ENCODE peak calls at places on chromosomes 16 and 17, in nine cellular contexts. One of them, this sample, is unnamed. For H3K4me1, the result is how much of the 10 kb centered on the place peaks cover.

GRCh38 chr16:58187657-58188430 is 10.1 kb downstream of the CSNK2A2 start:
- DNase-seq in OCI-LY7: no peak
- DNase-seq in Panc1: no peak
- DNase-seq in Karpas-422: no peak
- DNase-seq in aorta: no peak
- DNase-seq in cardiac muscle cell: no peak
- DNase-seq in colonic mucosa: no peak
- DNase-seq in IMR-90: no peak
- DNase-seq in CD4-positive, CD25-positive, alpha-beta regulatory T cell: no peak
- DNase-seq in this sample: no peak

GRCh38 chr16:87608400-87608985 is 6.2 kb downstream of the JPH3 start:
- DNase-seq in colonic mucosa: peak
- DNase-seq in cardiac muscle cell: peak
- DNase-seq in IMR-90: peak
- DNase-seq in Panc1: no peak
- DNase-seq in aorta: peak
- DNase-seq in OCI-LY7: peak
- DNase-seq in Karpas-422: peak
- DNase-seq in CD4-positive, CD25-positive, alpha-beta regulatory T cell: peak
- DNase-seq in this sample: peak

GRCh38 chr16:69929480-69929879 is 21.7 kb upstream of the CLEC18A start:
- DNase-seq in aorta: no peak
- DNase-seq in OCI-LY7: no peak
- DNase-seq in CD4-positive, CD25-positive, alpha-beta regulatory T cell: no peak
- DNase-seq in Karpas-422: no peak
- DNase-seq in Panc1: no peak
- DNase-seq in colonic mucosa: no peak
- DNase-seq in cardiac muscle cell: no peak
- DNase-seq in IMR-90: no peak
- DNase-seq in this sample: no peak

GRCh38 chr16:66131156-66131807 is 235.2 kb upstream of the CDH5 start:
- DNase-seq in CD4-positive, CD25-positive, alpha-beta regulatory T cell: no peak
- DNase-seq in IMR-90: peak
- DNase-seq in Karpas-422: no peak
- DNase-seq in cardiac muscle cell: peak
- DNase-seq in aorta: no peak
- DNase-seq in Panc1: no peak
- DNase-seq in colonic mucosa: no peak
- DNase-seq in OCI-LY7: no peak
- DNase-seq in this sample: peak

GRCh38 chr16:82761236-82761635 is 134.5 kb downstream of the CDH13 start:
- DNase-seq in aorta: peak
- DNase-seq in Panc1: no peak
- DNase-seq in cardiac muscle cell: peak
- DNase-seq in IMR-90: peak
- DNase-seq in OCI-LY7: no peak
- DNase-seq in Karpas-422: no peak
- DNase-seq in colonic mucosa: no peak
- DNase-seq in CD4-positive, CD25-positive, alpha-beta regulatory T cell: no peak
- DNase-seq in this sample: peak

GRCh38 chr17:6429266-6429665 is 5.7 kb downstream of the AIPL1 start:
- DNase-seq in OCI-LY7: no peak
- DNase-seq in Panc1: no peak
- DNase-seq in cardiac muscle cell: no peak
- DNase-seq in aorta: no peak
- DNase-seq in colonic mucosa: no peak
- DNase-seq in IMR-90: no peak
- DNase-seq in Karpas-422: no peak
- DNase-seq in CD4-positive, CD25-positive, alpha-beta regulatory T cell: no peak
- DNase-seq in this sample: no peak

GRCh38 chr17:1684307-1685189 is at the start of gene PRPF8:
- DNase-seq in aorta: peak
- DNase-seq in CD4-positive, CD25-positive, alpha-beta regulatory T cell: peak
- DNase-seq in OCI-LY7: peak
- DNase-seq in IMR-90: peak
- DNase-seq in Panc1: peak
- DNase-seq in colonic mucosa: peak
- DNase-seq in cardiac muscle cell: peak
- DNase-seq in Karpas-422: peak
- DNase-seq in this sample: peak

GRCh38 chr17:48457080-48457836 is 27.2 kb upstream of the SKAP1 start:
- DNase-seq in IMR-90: peak
- DNase-seq in cardiac muscle cell: peak
- DNase-seq in Panc1: no peak
- DNase-seq in OCI-LY7: peak
- DNase-seq in CD4-positive, CD25-positive, alpha-beta regulatory T cell: peak
- DNase-seq in Karpas-422: peak
- DNase-seq in aorta: peak
- DNase-seq in colonic mucosa: peak
- DNase-seq in this sample: peak

GRCh38 chr17:31452101-31452500 is 60.6 kb downstream of the RAB11FIP4 start:
- DNase-seq in OCI-LY7: no peak
- DNase-seq in CD4-positive, CD25-positive, alpha-beta regulatory T cell: no peak
- DNase-seq in colonic mucosa: no peak
- DNase-seq in cardiac muscle cell: no peak
- DNase-seq in IMR-90: peak
- DNase-seq in Panc1: no peak
- DNase-seq in aorta: no peak
- DNase-seq in Karpas-422: no peak
- DNase-seq in this sample: peak

GRCh38 chr16:70433456-70434103 is 5.3 kb downstream of the ST3GAL2 start:
- DNase-seq in aorta: peak
- DNase-seq in cardiac muscle cell: peak
- DNase-seq in IMR-90: peak
- DNase-seq in CD4-positive, CD25-positive, alpha-beta regulatory T cell: no peak
- DNase-seq in Karpas-422: no peak
- DNase-seq in OCI-LY7: peak
- DNase-seq in colonic mucosa: no peak
- DNase-seq in Panc1: no peak
- DNase-seq in this sample: peak

GRCh38 chr16:81693047-81693446 is 86.0 kb upstream of the PLCG2 start:
- DNase-seq in Panc1: no peak
- DNase-seq in CD4-positive, CD25-positive, alpha-beta regulatory T cell: no peak
- DNase-seq in cardiac muscle cell: no peak
- DNase-seq in colonic mucosa: no peak
- DNase-seq in aorta: no peak
- DNase-seq in IMR-90: peak
- DNase-seq in Karpas-422: no peak
- DNase-seq in OCI-LY7: no peak
- DNase-seq in this sample: no peak

GRCh38 chr17:42459256-42459982 is 741 bp downstream of the ATP6V0A1 start:
- DNase-seq in Karpas-422: peak
- DNase-seq in IMR-90: peak
- DNase-seq in CD4-positive, CD25-positive, alpha-beta regulatory T cell: peak
- DNase-seq in aorta: peak
- DNase-seq in OCI-LY7: peak
- DNase-seq in colonic mucosa: peak
- DNase-seq in Panc1: no peak
- DNase-seq in cardiac muscle cell: peak
- DNase-seq in this sample: peak

GRCh38 chr17:78107976-78108725 is 20.4 kb downstream of the TMC6 start:
- DNase-seq in cardiac muscle cell: no peak
- DNase-seq in Karpas-422: no peak
- DNase-seq in colonic mucosa: no peak
- DNase-seq in Panc1: no peak
- DNase-seq in aorta: peak
- DNase-seq in OCI-LY7: no peak
- DNase-seq in IMR-90: no peak
- DNase-seq in CD4-positive, CD25-positive, alpha-beta regulatory T cell: no peak
- DNase-seq in this sample: no peak

GRCh38 chr17:34728771-34729310 is 149.5 kb downstream of the TMEM132E start:
- DNase-seq in cardiac muscle cell: no peak
- DNase-seq in Karpas-422: no peak
- DNase-seq in aorta: no peak
- DNase-seq in Panc1: no peak
- DNase-seq in CD4-positive, CD25-positive, alpha-beta regulatory T cell: no peak
- DNase-seq in colonic mucosa: no peak
- DNase-seq in OCI-LY7: no peak
- DNase-seq in IMR-90: no peak
- DNase-seq in this sample: no peak

GRCh38 chr17:41583137-41584127 is 3.3 kb downstream of the KRT14 start:
- DNase-seq in Panc1: no peak
- DNase-seq in Karpas-422: no peak
- DNase-seq in IMR-90: no peak
- DNase-seq in OCI-LY7: no peak
- DNase-seq in CD4-positive, CD25-positive, alpha-beta regulatory T cell: no peak
- DNase-seq in aorta: no peak
- DNase-seq in colonic mucosa: peak
- DNase-seq in cardiac muscle cell: no peak
- DNase-seq in this sample: no peak

GRCh38 chr16:35559911-35560636 is 2100.7 kb downstream of the TP53TG3F start:
- DNase-seq in Panc1: no peak
- DNase-seq in cardiac muscle cell: no peak
- DNase-seq in OCI-LY7: no peak
- DNase-seq in Karpas-422: no peak
- DNase-seq in aorta: no peak
- DNase-seq in CD4-positive, CD25-positive, alpha-beta regulatory T cell: no peak
- DNase-seq in colonic mucosa: no peak
- DNase-seq in IMR-90: no peak
- DNase-seq in this sample: no peak

GRCh38 chr17:81551458-81552243 is 502 bp downstream of the FAAP100 start:
- DNase-seq in Panc1: no peak
- DNase-seq in cardiac muscle cell: no peak
- DNase-seq in IMR-90: peak
- DNase-seq in Karpas-422: peak
- DNase-seq in colonic mucosa: peak
- DNase-seq in aorta: no peak
- DNase-seq in OCI-LY7: peak
- DNase-seq in CD4-positive, CD25-positive, alpha-beta regulatory T cell: peak
- DNase-seq in this sample: peak

DNA sequence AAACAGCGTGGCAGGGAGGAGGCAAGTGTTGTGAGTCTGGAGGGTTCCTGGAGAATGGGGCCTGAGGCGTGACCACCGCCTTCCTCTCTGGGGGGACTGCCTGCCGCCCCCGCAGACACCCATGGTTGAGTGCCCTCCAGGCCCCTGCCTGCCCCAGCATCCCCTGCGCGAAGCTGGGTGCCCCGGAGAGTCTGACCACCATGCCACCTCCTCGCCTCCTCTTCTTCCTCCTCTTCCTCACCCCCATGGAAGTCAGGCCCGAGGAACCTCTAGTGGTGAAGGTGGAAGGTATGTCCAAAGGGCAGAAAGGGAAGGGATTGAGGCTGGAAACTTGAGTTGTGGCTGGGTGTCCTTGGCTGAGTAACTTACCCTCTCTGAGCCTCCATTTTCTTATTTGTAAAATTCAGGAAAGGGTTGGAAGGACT is at the start of gene CD19:
- DNase-seq in aorta: no peak
- DNase-seq in Panc1: no peak
- DNase-seq in colonic mucosa: no peak
- DNase-seq in Karpas-422: peak
- DNase-seq in IMR-90: no peak
- DNase-seq in cardiac muscle cell: no peak
- DNase-seq in OCI-LY7: peak
- DNase-seq in CD4-positive, CD25-positive, alpha-beta regulatory T cell: no peak
- DNase-seq in this sample: no peak
- H3K4me1 ChIP-seq in aorta: under half
- H3K4me1 ChIP-seq in Panc1: under half
- H3K4me1 ChIP-seq in colonic mucosa: under half
- H3K4me1 ChIP-seq in Karpas-422: under half
- H3K4me1 ChIP-seq in IMR-90: under half
- H3K4me1 ChIP-seq in cardiac muscle cell: under half
- H3K4me1 ChIP-seq in OCI-LY7: half or more
- H3K4me1 ChIP-seq in CD4-positive, CD25-positive, alpha-beta regulatory T cell: under half
- H3K4me1 ChIP-seq in this sample: under half

GRCh38 chr16:50719401-50720337 is 22.2 kb upstream of the CYLD start:
- DNase-seq in OCI-LY7: no peak
- DNase-seq in cardiac muscle cell: no peak
- DNase-seq in colonic mucosa: peak
- DNase-seq in aorta: no peak
- DNase-seq in CD4-positive, CD25-positive, alpha-beta regulatory T cell: no peak
- DNase-seq in Panc1: no peak
- DNase-seq in IMR-90: no peak
- DNase-seq in Karpas-422: no peak
- DNase-seq in this sample: no peak
- H3K4me3 ChIP-seq in OCI-LY7: no peak
- H3K4me3 ChIP-seq in cardiac muscle cell: no peak
- H3K4me3 ChIP-seq in colonic mucosa: peak
- H3K4me3 ChIP-seq in aorta: no peak
- H3K4me3 ChIP-seq in CD4-positive, CD25-positive, alpha-beta regulatory T cell: no peak
- H3K4me3 ChIP-seq in Panc1: no peak
- H3K4me3 ChIP-seq in IMR-90: no peak
- H3K4me3 ChIP-seq in Karpas-422: no peak
- H3K4me3 ChIP-seq in this sample: no peak

GRCh38 chr16:2513405-2514332 is at the start of gene ATP6V0C:
- DNase-seq in Karpas-422: peak
- DNase-seq in aorta: peak
- DNase-seq in OCI-LY7: peak
- DNase-seq in cardiac muscle cell: peak
- DNase-seq in colonic mucosa: peak
- DNase-seq in Panc1: no peak
- DNase-seq in IMR-90: peak
- DNase-seq in CD4-positive, CD25-positive, alpha-beta regulatory T cell: peak
- DNase-seq in this sample: peak

GRCh38 chr16:2515180-2515803 is 1.5 kb downstream of the ATP6V0C start:
- DNase-seq in cardiac muscle cell: no peak
- DNase-seq in CD4-positive, CD25-positive, alpha-beta regulatory T cell: no peak
- DNase-seq in aorta: peak
- DNase-seq in Karpas-422: no peak
- DNase-seq in OCI-LY7: no peak
- DNase-seq in colonic mucosa: peak
- DNase-seq in IMR-90: no peak
- DNase-seq in Panc1: no peak
- DNase-seq in this sample: peak

GRCh38 chr16:2512920-2513404 is 790 bp upstream of the ATP6V0C start:
- DNase-seq in aorta: peak
- DNase-seq in OCI-LY7: peak
- DNase-seq in colonic mucosa: no peak
- DNase-seq in CD4-positive, CD25-positive, alpha-beta regulatory T cell: peak
- DNase-seq in Panc1: no peak
- DNase-seq in IMR-90: no peak
- DNase-seq in cardiac muscle cell: no peak
- DNase-seq in Karpas-422: peak
- DNase-seq in this sample: no peak

GRCh38 chr16:2516391-2517240 is 2.9 kb downstream of the ATP6V0C start:
- DNase-seq in OCI-LY7: no peak
- DNase-seq in cardiac muscle cell: no peak
- DNase-seq in CD4-positive, CD25-positive, alpha-beta regulatory T cell: no peak
- DNase-seq in IMR-90: peak
- DNase-seq in colonic mucosa: no peak
- DNase-seq in aorta: peak
- DNase-seq in Karpas-422: no peak
- DNase-seq in Panc1: no peak
- DNase-seq in this sample: no peak

GRCh38 chr16:2514333-2515179 is 804 bp downstream of the ATP6V0C start:
- DNase-seq in IMR-90: no peak
- DNase-seq in aorta: peak
- DNase-seq in Karpas-422: peak
- DNase-seq in Panc1: no peak
- DNase-seq in CD4-positive, CD25-positive, alpha-beta regulatory T cell: peak
- DNase-seq in colonic mucosa: no peak
- DNase-seq in cardiac muscle cell: no peak
- DNase-seq in OCI-LY7: peak
- DNase-seq in this sample: peak
- H3K4me1 ChIP-seq in IMR-90: under half
- H3K4me1 ChIP-seq in aorta: under half
- H3K4me1 ChIP-seq in Karpas-422: under half
- H3K4me1 ChIP-seq in Panc1: under half
- H3K4me1 ChIP-seq in CD4-positive, CD25-positive, alpha-beta regulatory T cell: half or more
- H3K4me1 ChIP-seq in colonic mucosa: under half
- H3K4me1 ChIP-seq in cardiac muscle cell: under half
- H3K4me1 ChIP-seq in OCI-LY7: under half
- H3K4me1 ChIP-seq in this sample: half or more

GRCh38 chr16:31301708-31302400 is 42.1 kb downstream of the ITGAM start:
- DNase-seq in Karpas-422: peak
- DNase-seq in CD4-positive, CD25-positive, alpha-beta regulatory T cell: peak
- DNase-seq in IMR-90: no peak
- DNase-seq in OCI-LY7: peak
- DNase-seq in cardiac muscle cell: peak
- DNase-seq in aorta: peak
- DNase-seq in colonic mucosa: no peak
- DNase-seq in Panc1: no peak
- DNase-seq in this sample: peak

GRCh38 chr16:31305219-31305618 is 45.4 kb downstream of the ITGAM start:
- DNase-seq in CD4-positive, CD25-positive, alpha-beta regulatory T cell: no peak
- DNase-seq in colonic mucosa: no peak
- DNase-seq in IMR-90: no peak
- DNase-seq in Karpas-422: no peak
- DNase-seq in OCI-LY7: no peak
- DNase-seq in Panc1: no peak
- DNase-seq in aorta: no peak
- DNase-seq in cardiac muscle cell: no peak
- DNase-seq in this sample: no peak
- H3K4me3 ChIP-seq in CD4-positive, CD25-positive, alpha-beta regulatory T cell: no peak
- H3K4me3 ChIP-seq in colonic mucosa: no peak
- H3K4me3 ChIP-seq in IMR-90: no peak
- H3K4me3 ChIP-seq in Karpas-422: no peak
- H3K4me3 ChIP-seq in OCI-LY7: no peak
- H3K4me3 ChIP-seq in Panc1: no peak
- H3K4me3 ChIP-seq in aorta: no peak
- H3K4me3 ChIP-seq in cardiac muscle cell: no peak
- H3K4me3 ChIP-seq in this sample: no peak

This sample was measured in adipocyte.